ENCODE peak calls at places on chromosomes 5 and 9, in six cellular contexts. R, E, A, S, J and Z are unnamed samples.

GRCh38 chr9:12790026-12790425 is 15.2 kb downstream of the LURAP1L start:
- DNase-seq in R (no peak), E (no peak), A (no peak), S (no peak), J (no peak), Z (no peak)

GRCh38 chr9:706606-707451 is 134.7 kb upstream of the DMRT1 start:
- DNase-seq in R (peak), E (peak), A (peak), S (peak), J (peak), Z (no peak)

GRCh38 chr9:88396836-88397577 is 8.8 kb downstream of the SPIN1 start:
- DNase-seq in R (no peak), E (no peak), A (peak), S (peak), J (no peak), Z (no peak)

GRCh38 chr5:96885518-96886338 is 9.4 kb downstream of the ERAP2 start:
- DNase-seq in R (no peak), E (no peak), A (no peak), S (peak), J (no peak), Z (no peak)

GRCh38 chr5:31119938-31120641 is 73.4 kb upstream of the CDH6 start:
- DNase-seq in R (no peak), E (no peak), A (no peak), S (peak), J (no peak), Z (no peak)

GRCh38 chr5:14560091-14560595 is 21.4 kb upstream of the OTULINL start:
- DNase-seq in R (peak), E (no peak), A (no peak), S (no peak), J (no peak), Z (peak)

GRCh38 chr5:170139786-170140335 is 34.2 kb downstream of the FOXI1 start:
- DNase-seq in R (no peak), E (no peak), A (no peak), S (no peak), J (no peak), Z (no peak)

GRCh38 chr9:131660466-131661405 is 79.1 kb downstream of the RAPGEF1 start:
- DNase-seq in R (no peak), E (no peak), A (no peak), S (no peak), J (no peak), Z (no peak)

GRCh38 chr9:127133739-127134167 is 11.3 kb upstream of the ANGPTL2 start:
- DNase-seq in R (no peak), E (no peak), A (no peak), S (no peak), J (no peak), Z (no peak)

GRCh38 chr5:15598294-15598902 is 98.4 kb downstream of the FBXL7 start:
- DNase-seq in R (peak), E (peak), A (no peak), S (no peak), J (no peak), Z (no peak)

GRCh38 chr5:930853-931252 is 38.2 kb downstream of the TRIP13 start:
- DNase-seq in R (no peak), E (no peak), A (no peak), S (no peak), J (no peak), Z (no peak)

GRCh38 chr9:136650648-136651047 is 12.1 kb upstream of the EGFL7 start:
- DNase-seq in R (no peak), E (no peak), A (no peak), S (no peak), J (no peak), Z (no peak)

GRCh38 chr5:672329-673139 is 20.6 kb downstream of the TPPP start:
- DNase-seq in R (peak), E (peak), A (peak), S (peak), J (peak), Z (peak)

GRCh38 chr5:147956842-147957223 is 50.5 kb upstream of the C5orf46 start:
- DNase-seq in R (no peak), E (no peak), A (no peak), S (no peak), J (no peak), Z (no peak)

GRCh38 chr9:84137968-84138367 is 157.4 kb downstream of the RMI1 start:
- DNase-seq in R (no peak), E (no peak), A (no peak), S (peak), J (no peak), Z (no peak)

GRCh38 chr5:9233712-9234111 is 312.2 kb downstream of the SEMA5A start:
- DNase-seq in R (no peak), E (no peak), A (no peak), S (peak), J (no peak), Z (no peak)

GRCh38 chr5:158155811-158156495 is 297.0 kb upstream of the CLINT1 start:
- DNase-seq in R (no peak), E (no peak), A (no peak), S (no peak), J (no peak), Z (no peak)

GRCh38 chr5:134555889-134556311 is 30.4 kb downstream of the JADE2 start:
- DNase-seq in R (peak), E (peak), A (peak), S (peak), J (peak), Z (no peak)

GRCh38 chr9:88775559-88775958 is 215.7 kb upstream of the S1PR3 start:
- DNase-seq in R (no peak), E (no peak), A (peak), S (no peak), J (no peak), Z (no peak)

GRCh38 chr5:178576591-178577351 is 13.4 kb downstream of the COL23A1 start:
- DNase-seq in R (no peak), E (no peak), A (no peak), S (no peak), J (peak), Z (no peak)

GRCh38 chr9:111805262-111805661 is 10.5 kb upstream of the SHOC1 start:
- DNase-seq in R (no peak), E (no peak), A (peak), S (no peak), J (no peak), Z (no peak)

GRCh38 chr9:134165357-134166315 is 1.3 kb upstream of the RNU6ATAC start:
- DNase-seq in R (no peak), E (peak), A (peak), S (no peak), J (peak), Z (no peak)

GRCh38 chr9:100014846-100015245 is 84.0 kb downstream of the ERP44 start:
- DNase-seq in R (no peak), E (no peak), A (no peak), S (no peak), J (no peak), Z (no peak)

GRCh38 chr9:137370865-137371520 is 52.0 kb downstream of the EXD3 start:
- DNase-seq in R (no peak), E (no peak), A (no peak), S (no peak), J (peak), Z (no peak)

GRCh38 chr9:130921923-130922662 is 17.0 kb downstream of the FIBCD1 start:
- DNase-seq in R (no peak), E (no peak), A (no peak), S (no peak), J (no peak), Z (no peak)

GRCh38 chr5:135213466-135214239 is 179.6 kb upstream of the PITX1 start:
- DNase-seq in R (no peak), E (no peak), A (no peak), S (no peak), J (no peak), Z (no peak)

GRCh38 chr5:1009359-1010180 is 968 bp downstream of the NKD2 start:
- DNase-seq in R (no peak), E (no peak), A (no peak), S (no peak), J (no peak), Z (no peak)

GRCh38 chr5:120096413-120096812 is 367.7 kb upstream of the PRR16 start:
- DNase-seq in R (no peak), E (no peak), A (no peak), S (peak), J (no peak), Z (no peak)

GRCh38 chr5:61245486-61245885 is 83.2 kb upstream of the SMIM15 start:
- DNase-seq in R (no peak), E (no peak), A (no peak), S (peak), J (no peak), Z (no peak)

GRCh38 chr9:135329571-135330306 is 149.8 kb upstream of the PPP1R26 start:
- DNase-seq in R (peak), E (no peak), A (no peak), S (no peak), J (peak), Z (peak)

GRCh38 chr5:158068964-158069363 is 210.0 kb upstream of the CLINT1 start:
- DNase-seq in R (no peak), E (no peak), A (no peak), S (no peak), J (peak), Z (no peak)

GRCh38 chr5:115961413-115962238 is 649 bp upstream of the LVRN start:
- DNase-seq in R (no peak), E (no peak), A (peak), S (peak), J (peak), Z (no peak)

GRCh38 chr5:127031147-127031862 is 947 bp upstream of the MARCHF3 start:
- DNase-seq in R (no peak), E (no peak), A (no peak), S (no peak), J (no peak), Z (no peak)

GRCh38 chr5:39233783-39234182 is 14.4 kb upstream of the FYB1 start:
- DNase-seq in R (no peak), E (no peak), A (no peak), S (no peak), J (no peak), Z (no peak)